ENCODE peak calls at places on chromosome 14, in four cellular contexts. O is activated B cell treated with CpG ODN at 0.5 μM for 24 hours, V is mesenchymal stem cell, I is NCI-H1105 treated with DMSO at 0.1 percent for 48 hours. B is an unnamed sample.

GRCh38 chr14:104583424-104584114 is 4.0 kb downstream of the C14orf180 start:
- DNase-seq in O (no peak), V (no peak), I (no peak), B (no peak)

GRCh38 chr14:44149597-44149996 is 357.5 kb downstream of the FSCB start:
- DNase-seq in O (no peak), V (peak; percentile 41), I (peak; percentile 61), B (no peak)

GRCh38 chr14:68638817-68639517 is 153.9 kb downstream of the ZFP36L1 start:
- DNase-seq in O (no peak), V (no peak), I (no peak), B (peak; percentile 22)

GRCh38 chr14:51521764-51522163 is 129.9 kb upstream of the FRMD6 start:
- DNase-seq in O (no peak), V (peak; percentile 50), I (no peak), B (no peak)

GRCh38 chr14:33188880-33189279 is 250.2 kb downstream of the NPAS3 start:
- DNase-seq in O (no peak), V (no peak), I (no peak), B (no peak)

GRCh38 chr14:102948698-102949061 is 26.2 kb downstream of the AMN start:
- DNase-seq in O (no peak), V (no peak), I (peak; percentile 9), B (no peak)

GRCh38 chr14:67526676-67527459 is 6.2 kb upstream of the PLEKHH1 start:
- DNase-seq in O (no peak), V (peak; percentile 60), I (peak; percentile 66), B (peak; percentile 71)

GRCh38 chr14:80464531-80465149 is 253.3 kb upstream of the DIO2 start:
- DNase-seq in O (no peak), V (no peak), I (no peak), B (no peak)

GRCh38 chr14:50379563-50379962 is 17.1 kb downstream of the CDKL1 start:
- DNase-seq in O (no peak), V (no peak), I (no peak), B (no peak)

GRCh38 chr14:103862393-103862782 is 15.0 kb upstream of the PPP1R13B start:
- DNase-seq in O (no peak), V (no peak), I (no peak), B (no peak)

GRCh38 chr14:56514663-56515371 is 64.8 kb upstream of the TMEM260 start:
- DNase-seq in O (no peak), V (peak; percentile 36), I (no peak), B (no peak)

GRCh38 chr14:54374117-54374884 is 22.5 kb upstream of the CDKN3 start:
- DNase-seq in O (no peak), V (no peak), I (no peak), B (no peak)

GRCh38 chr14:71593966-71594365 is 338.3 kb upstream of the RGS6 start:
- DNase-seq in O (no peak), V (no peak), I (no peak), B (no peak)

GRCh38 chr14:100785338-100785615 is 40.6 kb upstream of the MEG3 start:
- DNase-seq in O (no peak), V (no peak), I (no peak), B (no peak)

GRCh38 chr14:30610719-30611388 is 11.3 kb upstream of the SCFD1 start:
- DNase-seq in O (no peak), V (peak; percentile 70), I (peak; percentile 98), B (peak; percentile 91)

GRCh38 chr14:61525293-61526011 is 169.9 kb upstream of the HIF1A start:
- DNase-seq in O (no peak), V (peak; percentile 91), I (no peak), B (peak; percentile 92)

GRCh38 chr14:58663494-58664111 is 25.8 kb downstream of the DACT1 start:
- DNase-seq in O (no peak), V (peak; percentile 76), I (peak; percentile 64), B (no peak)

GRCh38 chr14:93953263-93953662 is 23.1 kb downstream of the ASB2 start:
- DNase-seq in O (no peak), V (no peak), I (no peak), B (no peak)

GRCh38 chr14:68794856-68795601 is 2.2 kb upstream of the ZFP36L1 start:
- DNase-seq in O (no peak), V (peak; percentile 95), I (peak; percentile 11), B (peak; percentile 72)

GRCh38 chr14:90275820-90276219 is 19.5 kb downstream of the PSMC1 start:
- DNase-seq in O (no peak), V (peak; percentile 27), I (no peak), B (peak; percentile 71)

GRCh38 chr14:101736071-101736470 is 25.4 kb upstream of the PPP2R5C start:
- DNase-seq in O (no peak), V (no peak), I (no peak), B (no peak)

GRCh38 chr14:67464377-67464776 is 24.1 kb downstream of the TMEM229B start:
- DNase-seq in O (no peak), V (no peak), I (no peak), B (no peak)

GRCh38 chr14:90109858-90110257 is 48.1 kb downstream of the KCNK13 start:
- DNase-seq in O (no peak), V (no peak), I (no peak), B (peak; percentile 6)

GRCh38 chr14:49857427-49858003 is 4.9 kb upstream of the NEMF start:
- DNase-seq in O (no peak), V (no peak), I (no peak), B (no peak)

GRCh38 chr14:103233328-103233727 is 100.7 kb upstream of the EIF5 start:
- DNase-seq in O (no peak), V (no peak), I (no peak), B (no peak)

GRCh38 chr14:89393346-89393745 is 23.7 kb downstream of the FOXN3 start:
- DNase-seq in O (no peak), V (no peak), I (no peak), B (no peak)

GRCh38 chr14:32193532-32193931 is 8.3 kb upstream of the RNU6-7 start:
- DNase-seq in O (no peak), V (no peak), I (no peak), B (no peak)

GRCh38 chr14:103904493-103905107 is 23.7 kb upstream of the TDRD9 start:
- DNase-seq in O (no peak), V (no peak), I (no peak), B (peak; percentile 34)

GRCh38 chr14:29321646-29322045 is 555.1 kb downstream of the FOXG1 start:
- DNase-seq in O (no peak), V (peak; percentile 19), I (no peak), B (no peak)

GRCh38 chr14:70665448-70666363 is 24.0 kb downstream of the TTC9 start:
- DNase-seq in O (peak; percentile 40), V (no peak), I (peak; percentile 18), B (no peak)

GRCh38 chr14:100571837-100572236 is 15.4 kb downstream of the BEGAIN start:
- DNase-seq in O (no peak), V (no peak), I (no peak), B (no peak)

GRCh38 chr14:105034314-105035039 is 13.6 kb upstream of the CDCA4 start:
- DNase-seq in O (no peak), V (no peak), I (no peak), B (no peak)

GRCh38 chr14:68135028-68135427 is 315.4 kb downstream of the RAD51B start:
- DNase-seq in O (no peak), V (no peak), I (no peak), B (no peak)

GRCh38 chr14:105879503-105879866 is 353.1 kb downstream of the TMEM121 start:
- DNase-seq in O (no peak), V (no peak), I (no peak), B (no peak)

GRCh38 chr14:75409425-75410205 is 18.2 kb upstream of the JDP2 start:
- DNase-seq in O (no peak), V (no peak), I (no peak), B (no peak)

GRCh38 chr14:30165255-30165654 is 237.6 kb upstream of the PRKD1 start:
- DNase-seq in O (no peak), V (no peak), I (no peak), B (no peak)

GRCh38 chr14:104420990-104421389 is 158.6 kb upstream of the C14orf180 start:
- DNase-seq in O (no peak), V (no peak), I (no peak), B (no peak)

GRCh38 chr14:99350751-99351150 is 78.8 kb upstream of the BCL11B start:
- DNase-seq in O (no peak), V (no peak), I (no peak), B (no peak)

B was measured in dermis blood vessel endothelial cell.